ENCODE peak calls at places on chromosomes 6 and 20, in four cellular contexts. One of them, this sample, is unnamed.

GRCh38 chr6:35048031-35048613 is 93.0 kb downstream of the TCP11 start:
- DNase-seq in AML-193: no peak
- DNase-seq in fibroblast of lung: no peak
- DNase-seq in osteocyte: no peak
- DNase-seq in this sample: no peak

GRCh38 chr6:13441778-13442177 is 45.6 kb downstream of the GFOD1 start:
- DNase-seq in AML-193: no peak
- DNase-seq in fibroblast of lung: no peak
- DNase-seq in osteocyte: no peak
- DNase-seq in this sample: no peak

GRCh38 chr6:124795879-124796838 is 166.1 kb upstream of the RNF217 start:
- DNase-seq in AML-193: peak
- DNase-seq in fibroblast of lung: peak
- DNase-seq in osteocyte: no peak
- DNase-seq in this sample: peak

GRCh38 chr6:111984081-111984480 is 69.8 kb upstream of the CCN6 start:
- DNase-seq in AML-193: no peak
- DNase-seq in fibroblast of lung: no peak
- DNase-seq in osteocyte: no peak
- DNase-seq in this sample: no peak

GRCh38 chr20:46049815-46050214 is 20.8 kb downstream of the SLC12A5 start:
- DNase-seq in AML-193: no peak
- DNase-seq in fibroblast of lung: no peak
- DNase-seq in osteocyte: no peak
- DNase-seq in this sample: no peak

GRCh38 chr6:139973602-139974373 is 599.3 kb upstream of the CITED2 start:
- DNase-seq in AML-193: no peak
- DNase-seq in fibroblast of lung: peak
- DNase-seq in osteocyte: no peak
- DNase-seq in this sample: no peak

GRCh38 chr20:35238746-35239145 is 12.3 kb downstream of the MMP24 start:
- DNase-seq in AML-193: no peak
- DNase-seq in fibroblast of lung: no peak
- DNase-seq in osteocyte: no peak
- DNase-seq in this sample: no peak

GRCh38 chr20:45912344-45912682 is 358 bp upstream of the PLTP start:
- DNase-seq in AML-193: no peak
- DNase-seq in fibroblast of lung: no peak
- DNase-seq in osteocyte: no peak
- DNase-seq in this sample: no peak

GRCh38 chr6:132443206-132443605 is 41.9 kb upstream of the MOXD1 start:
- DNase-seq in AML-193: no peak
- DNase-seq in fibroblast of lung: no peak
- DNase-seq in osteocyte: no peak
- DNase-seq in this sample: no peak

GRCh38 chr6:129497591-129498555 is 212.1 kb downstream of the ARHGAP18 start:
- DNase-seq in AML-193: no peak
- DNase-seq in fibroblast of lung: no peak
- DNase-seq in osteocyte: no peak
- DNase-seq in this sample: peak

GRCh38 chr20:34600892-34601653 is 42.6 kb downstream of the MAP1LC3A start:
- DNase-seq in AML-193: no peak
- DNase-seq in fibroblast of lung: no peak
- DNase-seq in osteocyte: no peak
- DNase-seq in this sample: no peak

GRCh38 chr20:54154439-54154838 is 19.3 kb downstream of the CYP24A1 start:
- DNase-seq in AML-193: no peak
- DNase-seq in fibroblast of lung: no peak
- DNase-seq in osteocyte: no peak
- DNase-seq in this sample: no peak

GRCh38 chr6:149213829-149214228 is 103.7 kb upstream of the TAB2 start:
- DNase-seq in AML-193: no peak
- DNase-seq in fibroblast of lung: peak
- DNase-seq in osteocyte: no peak
- DNase-seq in this sample: no peak

GRCh38 chr20:53365676-53366075 is 228.0 kb downstream of the ZNF217 start:
- DNase-seq in AML-193: no peak
- DNase-seq in fibroblast of lung: no peak
- DNase-seq in osteocyte: no peak
- DNase-seq in this sample: no peak

This sample was measured in HT-29.